ENCODE peak calls at places on chromosome 20, in nine cellular contexts. One of them, this sample, is unnamed.

GRCh38 chr20:15838466-15838865 is 734.8 kb downstream of the KIF16B start:
- DNase-seq in cardiac fibroblast: no peak
- DNase-seq in NCI-H345: no peak
- DNase-seq in WTC11: no peak
- DNase-seq in AML-193: no peak
- DNase-seq in activated T-helper 1 cell treated with anti-CD3 and anti-CD28 coated beads, Interleukin-12 subunit alpha, Interleukin-12 subunit beta, Interleukin-2, Interleukin-4 antibody, amounts not matched to agents 30 ng/mL and 10 ng/mL and 1 ng/mL, durations not matched to agents 14 hours and 24 hours and 36 hours: no peak
- DNase-seq in C1 segment of cervical spinal cord: no peak
- DNase-seq in DMS153: no peak
- DNase-seq in SW 1271: no peak
- DNase-seq in this sample: no peak

GRCh38 chr20:38083338-38084048 is 49.9 kb downstream of the RPRD1B start:
- DNase-seq in SW 1271: no peak
- DNase-seq in cardiac fibroblast: no peak
- DNase-seq in WTC11: no peak
- DNase-seq in NCI-H345: no peak
- DNase-seq in AML-193: no peak
- DNase-seq in activated T-helper 1 cell treated with anti-CD3 and anti-CD28 coated beads, Interleukin-12 subunit alpha, Interleukin-12 subunit beta, Interleukin-2, Interleukin-4 antibody, amounts not matched to agents 30 ng/mL and 10 ng/mL and 1 ng/mL, durations not matched to agents 14 hours and 24 hours and 36 hours: no peak
- DNase-seq in C1 segment of cervical spinal cord: no peak
- DNase-seq in DMS153: no peak
- DNase-seq in this sample: no peak

GRCh38 chr20:37386505-37387201 is 40.7 kb downstream of the SRC start:
- DNase-seq in cardiac fibroblast: no peak
- DNase-seq in C1 segment of cervical spinal cord: no peak
- DNase-seq in SW 1271: no peak
- DNase-seq in NCI-H345: no peak
- DNase-seq in WTC11: no peak
- DNase-seq in DMS153: no peak
- DNase-seq in activated T-helper 1 cell treated with anti-CD3 and anti-CD28 coated beads, Interleukin-12 subunit alpha, Interleukin-12 subunit beta, Interleukin-2, Interleukin-4 antibody, amounts not matched to agents 30 ng/mL and 10 ng/mL and 1 ng/mL, durations not matched to agents 14 hours and 24 hours and 36 hours: no peak
- DNase-seq in AML-193: no peak
- DNase-seq in this sample: no peak

GRCh38 chr20:52473171-52473570 is 281.6 kb upstream of the ZFP64 start:
- DNase-seq in SW 1271: no peak
- DNase-seq in WTC11: no peak
- DNase-seq in DMS153: no peak
- DNase-seq in cardiac fibroblast: no peak
- DNase-seq in NCI-H345: no peak
- DNase-seq in activated T-helper 1 cell treated with anti-CD3 and anti-CD28 coated beads, Interleukin-12 subunit alpha, Interleukin-12 subunit beta, Interleukin-2, Interleukin-4 antibody, amounts not matched to agents 30 ng/mL and 10 ng/mL and 1 ng/mL, durations not matched to agents 14 hours and 24 hours and 36 hours: no peak
- DNase-seq in C1 segment of cervical spinal cord: no peak
- DNase-seq in AML-193: no peak
- DNase-seq in this sample: no peak

GRCh38 chr20:39853050-39853449 is 836.0 kb downstream of the MAFB start:
- DNase-seq in AML-193: no peak
- DNase-seq in DMS153: no peak
- DNase-seq in SW 1271: no peak
- DNase-seq in NCI-H345: no peak
- DNase-seq in activated T-helper 1 cell treated with anti-CD3 and anti-CD28 coated beads, Interleukin-12 subunit alpha, Interleukin-12 subunit beta, Interleukin-2, Interleukin-4 antibody, amounts not matched to agents 30 ng/mL and 10 ng/mL and 1 ng/mL, durations not matched to agents 14 hours and 24 hours and 36 hours: no peak
- DNase-seq in C1 segment of cervical spinal cord: no peak
- DNase-seq in WTC11: no peak
- DNase-seq in cardiac fibroblast: no peak
- DNase-seq in this sample: no peak

GRCh38 chr20:41329435-41330342 is 10.9 kb upstream of the LPIN3 start:
- DNase-seq in C1 segment of cervical spinal cord: peak; percentile 36
- DNase-seq in AML-193: peak; percentile 77
- DNase-seq in NCI-H345: no peak
- DNase-seq in WTC11: no peak
- DNase-seq in SW 1271: peak; percentile 96
- DNase-seq in DMS153: no peak
- DNase-seq in cardiac fibroblast: peak; percentile 93
- DNase-seq in activated T-helper 1 cell treated with anti-CD3 and anti-CD28 coated beads, Interleukin-12 subunit alpha, Interleukin-12 subunit beta, Interleukin-2, Interleukin-4 antibody, amounts not matched to agents 30 ng/mL and 10 ng/mL and 1 ng/mL, durations not matched to agents 14 hours and 24 hours and 36 hours: peak; percentile 53
- DNase-seq in this sample: peak; percentile 79

GRCh38 chr20:53748821-53749402 is 155.3 kb upstream of the ZNF217 start:
- DNase-seq in NCI-H345: no peak
- DNase-seq in AML-193: no peak
- DNase-seq in SW 1271: peak; percentile 28
- DNase-seq in C1 segment of cervical spinal cord: no peak
- DNase-seq in WTC11: no peak
- DNase-seq in DMS153: no peak
- DNase-seq in activated T-helper 1 cell treated with anti-CD3 and anti-CD28 coated beads, Interleukin-12 subunit alpha, Interleukin-12 subunit beta, Interleukin-2, Interleukin-4 antibody, amounts not matched to agents 30 ng/mL and 10 ng/mL and 1 ng/mL, durations not matched to agents 14 hours and 24 hours and 36 hours: no peak
- DNase-seq in cardiac fibroblast: no peak
- DNase-seq in this sample: no peak

GRCh38 chr20:32333181-32333987 is 24.7 kb upstream of the ASXL1 start:
- DNase-seq in cardiac fibroblast: no peak
- DNase-seq in C1 segment of cervical spinal cord: no peak
- DNase-seq in DMS153: no peak
- DNase-seq in WTC11: no peak
- DNase-seq in activated T-helper 1 cell treated with anti-CD3 and anti-CD28 coated beads, Interleukin-12 subunit alpha, Interleukin-12 subunit beta, Interleukin-2, Interleukin-4 antibody, amounts not matched to agents 30 ng/mL and 10 ng/mL and 1 ng/mL, durations not matched to agents 14 hours and 24 hours and 36 hours: no peak
- DNase-seq in AML-193: no peak
- DNase-seq in NCI-H345: no peak
- DNase-seq in SW 1271: no peak
- DNase-seq in this sample: no peak

GRCh38 chr20:5073154-5074049 is 46.4 kb downstream of the PCNA start:
- DNase-seq in DMS153: peak; percentile 57
- DNase-seq in AML-193: peak; percentile 81
- DNase-seq in SW 1271: peak; percentile 62
- DNase-seq in C1 segment of cervical spinal cord: peak; percentile 59
- DNase-seq in WTC11: peak; percentile 25
- DNase-seq in activated T-helper 1 cell treated with anti-CD3 and anti-CD28 coated beads, Interleukin-12 subunit alpha, Interleukin-12 subunit beta, Interleukin-2, Interleukin-4 antibody, amounts not matched to agents 30 ng/mL and 10 ng/mL and 1 ng/mL, durations not matched to agents 14 hours and 24 hours and 36 hours: no peak
- DNase-seq in NCI-H345: peak; percentile 48
- DNase-seq in cardiac fibroblast: peak; percentile 74
- DNase-seq in this sample: peak; percentile 36

GRCh38 chr20:46954490-46955038 is 59.9 kb downstream of the EYA2 start:
- DNase-seq in NCI-H345: no peak
- DNase-seq in C1 segment of cervical spinal cord: no peak
- DNase-seq in WTC11: no peak
- DNase-seq in SW 1271: peak; percentile 64
- DNase-seq in cardiac fibroblast: peak; percentile 81
- DNase-seq in AML-193: no peak
- DNase-seq in DMS153: no peak
- DNase-seq in activated T-helper 1 cell treated with anti-CD3 and anti-CD28 coated beads, Interleukin-12 subunit alpha, Interleukin-12 subunit beta, Interleukin-2, Interleukin-4 antibody, amounts not matched to agents 30 ng/mL and 10 ng/mL and 1 ng/mL, durations not matched to agents 14 hours and 24 hours and 36 hours: no peak
- DNase-seq in this sample: no peak

GRCh38 chr20:63959699-63960075 is 3.5 kb upstream of the UCKL1 start:
- DNase-seq in DMS153: no peak
- DNase-seq in SW 1271: no peak
- DNase-seq in WTC11: no peak
- DNase-seq in C1 segment of cervical spinal cord: no peak
- DNase-seq in cardiac fibroblast: no peak
- DNase-seq in activated T-helper 1 cell treated with anti-CD3 and anti-CD28 coated beads, Interleukin-12 subunit alpha, Interleukin-12 subunit beta, Interleukin-2, Interleukin-4 antibody, amounts not matched to agents 30 ng/mL and 10 ng/mL and 1 ng/mL, durations not matched to agents 14 hours and 24 hours and 36 hours: no peak
- DNase-seq in AML-193: no peak
- DNase-seq in NCI-H345: no peak
- DNase-seq in this sample: no peak

GRCh38 chr20:32474717-32474966 is 110.5 kb downstream of the NOL4L start:
- DNase-seq in activated T-helper 1 cell treated with anti-CD3 and anti-CD28 coated beads, Interleukin-12 subunit alpha, Interleukin-12 subunit beta, Interleukin-2, Interleukin-4 antibody, amounts not matched to agents 30 ng/mL and 10 ng/mL and 1 ng/mL, durations not matched to agents 14 hours and 24 hours and 36 hours: no peak
- DNase-seq in NCI-H345: no peak
- DNase-seq in cardiac fibroblast: no peak
- DNase-seq in C1 segment of cervical spinal cord: no peak
- DNase-seq in AML-193: no peak
- DNase-seq in WTC11: no peak
- DNase-seq in SW 1271: no peak
- DNase-seq in DMS153: no peak
- DNase-seq in this sample: no peak

GRCh38 chr20:51500311-51500710 is 42.2 kb downstream of the NFATC2 start:
- DNase-seq in activated T-helper 1 cell treated with anti-CD3 and anti-CD28 coated beads, Interleukin-12 subunit alpha, Interleukin-12 subunit beta, Interleukin-2, Interleukin-4 antibody, amounts not matched to agents 30 ng/mL and 10 ng/mL and 1 ng/mL, durations not matched to agents 14 hours and 24 hours and 36 hours: peak; percentile 48
- DNase-seq in cardiac fibroblast: no peak
- DNase-seq in SW 1271: no peak
- DNase-seq in WTC11: no peak
- DNase-seq in C1 segment of cervical spinal cord: no peak
- DNase-seq in DMS153: no peak
- DNase-seq in NCI-H345: no peak
- DNase-seq in AML-193: peak; percentile 40
- DNase-seq in this sample: peak; percentile 64

GRCh38 chr20:23304616-23305015 is 46.0 kb upstream of the NXT1 start:
- DNase-seq in AML-193: no peak
- DNase-seq in SW 1271: no peak
- DNase-seq in NCI-H345: no peak
- DNase-seq in WTC11: no peak
- DNase-seq in cardiac fibroblast: no peak
- DNase-seq in DMS153: no peak
- DNase-seq in activated T-helper 1 cell treated with anti-CD3 and anti-CD28 coated beads, Interleukin-12 subunit alpha, Interleukin-12 subunit beta, Interleukin-2, Interleukin-4 antibody, amounts not matched to agents 30 ng/mL and 10 ng/mL and 1 ng/mL, durations not matched to agents 14 hours and 24 hours and 36 hours: no peak
- DNase-seq in C1 segment of cervical spinal cord: no peak
- DNase-seq in this sample: no peak

GRCh38 chr20:23161968-23162696 is 76.0 kb upstream of the CD93 start:
- DNase-seq in activated T-helper 1 cell treated with anti-CD3 and anti-CD28 coated beads, Interleukin-12 subunit alpha, Interleukin-12 subunit beta, Interleukin-2, Interleukin-4 antibody, amounts not matched to agents 30 ng/mL and 10 ng/mL and 1 ng/mL, durations not matched to agents 14 hours and 24 hours and 36 hours: no peak
- DNase-seq in WTC11: no peak
- DNase-seq in NCI-H345: peak; percentile 97
- DNase-seq in DMS153: peak; percentile 97
- DNase-seq in cardiac fibroblast: peak; percentile 96
- DNase-seq in C1 segment of cervical spinal cord: no peak
- DNase-seq in SW 1271: no peak
- DNase-seq in AML-193: no peak
- DNase-seq in this sample: no peak

GRCh38 chr20:1124416-1124815 is 6.0 kb downstream of the PSMF1 start:
- DNase-seq in SW 1271: no peak
- DNase-seq in AML-193: no peak
- DNase-seq in DMS153: no peak
- DNase-seq in WTC11: no peak
- DNase-seq in C1 segment of cervical spinal cord: no peak
- DNase-seq in activated T-helper 1 cell treated with anti-CD3 and anti-CD28 coated beads, Interleukin-12 subunit alpha, Interleukin-12 subunit beta, Interleukin-2, Interleukin-4 antibody, amounts not matched to agents 30 ng/mL and 10 ng/mL and 1 ng/mL, durations not matched to agents 14 hours and 24 hours and 36 hours: no peak
- DNase-seq in cardiac fibroblast: no peak
- DNase-seq in NCI-H345: no peak
- DNase-seq in this sample: no peak

GRCh38 chr20:58551631-58552030 is 36.4 kb upstream of the APCDD1L start:
- DNase-seq in activated T-helper 1 cell treated with anti-CD3 and anti-CD28 coated beads, Interleukin-12 subunit alpha, Interleukin-12 subunit beta, Interleukin-2, Interleukin-4 antibody, amounts not matched to agents 30 ng/mL and 10 ng/mL and 1 ng/mL, durations not matched to agents 14 hours and 24 hours and 36 hours: no peak
- DNase-seq in C1 segment of cervical spinal cord: no peak
- DNase-seq in SW 1271: no peak
- DNase-seq in AML-193: no peak
- DNase-seq in WTC11: no peak
- DNase-seq in cardiac fibroblast: no peak
- DNase-seq in DMS153: no peak
- DNase-seq in NCI-H345: no peak
- DNase-seq in this sample: no peak